ENCODE peak calls at places on chromosomes 6 and 20, in nine cellular contexts. K is mesothelial cell of epicardium, F is nephron progenitor cell, S is IMR-90, H is psoas muscle, P is cardiac fibroblast, R is HepG2, C is HFFc6, U is fibroblast of mammary gland. V is an unnamed sample.

GRCh38 chr20:9323622-9324021 is 190.8 kb upstream of the LAMP5 start:
- DNase-seq in K (no peak), U (no peak), R (peak; percentile 29), H (no peak), S (no peak), C (no peak), P (peak; percentile 20), F (peak; percentile 12), V (peak; percentile 10)

GRCh38 chr6:131894735-131895424 is 56.3 kb downstream of the CCN2 start:
- DNase-seq in R (peak; percentile 99), H (no peak), C (no peak), U (no peak), S (no peak), P (no peak), K (no peak), F (no peak), V (no peak)

GRCh38 chr6:167550936-167551633 is 226.2 kb downstream of the TTLL2 start:
- DNase-seq in H (peak; percentile 85), C (no peak), K (no peak), R (no peak), P (peak; percentile 83), F (no peak), U (no peak), S (no peak), V (no peak)

GRCh38 chr6:113630365-113630737 is 226.8 kb upstream of the MARCKS start:
- DNase-seq in S (peak; percentile 88), K (no peak), P (peak; percentile 79), F (no peak), H (no peak), R (no peak), U (peak; percentile 58), C (no peak), V (no peak)

GRCh38 chr6:14464049-14464448 is 346.5 kb downstream of the CD83 start:
- DNase-seq in R (no peak), C (no peak), K (no peak), F (no peak), U (peak; percentile 54), P (peak; percentile 67), S (no peak), H (no peak), V (no peak)

GRCh38 chr6:143027058-143027457 is 33.6 kb upstream of the AIG1 start:
- DNase-seq in R (peak; percentile 38), K (no peak), U (peak; percentile 45), S (peak; percentile 24), H (peak; percentile 42), F (peak; percentile 20), C (peak; percentile 9), P (peak; percentile 51), V (no peak)

GRCh38 chr6:6747371-6747770 is 158.9 kb downstream of the LY86 start:
- DNase-seq in H (no peak), R (no peak), C (no peak), S (no peak), K (no peak), F (no peak), P (no peak), U (no peak), V (no peak)

GRCh38 chr6:689223-689622 is 3.7 kb downstream of the EXOC2 start:
- DNase-seq in C (no peak), P (no peak), K (no peak), R (no peak), U (no peak), H (no peak), S (no peak), F (no peak), V (no peak)

GRCh38 chr6:33742092-33742491 is 4.6 kb downstream of the IP6K3 start:
- DNase-seq in U (peak; percentile 17), H (no peak), P (no peak), K (no peak), F (no peak), S (no peak), C (no peak), R (no peak), V (no peak)

GRCh38 chr6:122947355-122947754 is 48.7 kb upstream of the CLVS2 start:
- DNase-seq in F (peak; percentile 18), P (peak; percentile 17), U (peak; percentile 26), R (no peak), H (no peak), C (no peak), S (no peak), K (no peak), V (no peak)
- TF ChIP-seq CTCF in F (peak; percentile 54), P (peak; percentile 76), U (peak; percentile 56), R (peak; percentile 45), H (peak; percentile 41), C (peak; percentile 11), S (no peak), K (no peak), V (peak; percentile 62)

GRCh38 chr6:158229823-158230222 is 61.7 kb downstream of the GTF2H5 start:
- DNase-seq in C (no peak), F (no peak), S (no peak), P (no peak), R (no peak), H (no peak), K (no peak), U (no peak), V (no peak)

GRCh38 chr6:158225767-158226166 is 57.6 kb downstream of the GTF2H5 start:
- DNase-seq in U (no peak), R (no peak), P (no peak), H (no peak), C (no peak), S (no peak), F (no peak), K (no peak), V (no peak)

GRCh38 chr6:158223926-158224325 is 55.8 kb downstream of the GTF2H5 start:
- DNase-seq in U (no peak), F (no peak), C (no peak), S (no peak), H (no peak), K (no peak), R (no peak), P (no peak), V (no peak)

GRCh38 chr6:158230967-158231550 is 62.9 kb downstream of the GTF2H5 start:
- DNase-seq in S (no peak), K (no peak), H (no peak), C (no peak), U (no peak), R (no peak), F (no peak), P (no peak), V (no peak)

DNA sequence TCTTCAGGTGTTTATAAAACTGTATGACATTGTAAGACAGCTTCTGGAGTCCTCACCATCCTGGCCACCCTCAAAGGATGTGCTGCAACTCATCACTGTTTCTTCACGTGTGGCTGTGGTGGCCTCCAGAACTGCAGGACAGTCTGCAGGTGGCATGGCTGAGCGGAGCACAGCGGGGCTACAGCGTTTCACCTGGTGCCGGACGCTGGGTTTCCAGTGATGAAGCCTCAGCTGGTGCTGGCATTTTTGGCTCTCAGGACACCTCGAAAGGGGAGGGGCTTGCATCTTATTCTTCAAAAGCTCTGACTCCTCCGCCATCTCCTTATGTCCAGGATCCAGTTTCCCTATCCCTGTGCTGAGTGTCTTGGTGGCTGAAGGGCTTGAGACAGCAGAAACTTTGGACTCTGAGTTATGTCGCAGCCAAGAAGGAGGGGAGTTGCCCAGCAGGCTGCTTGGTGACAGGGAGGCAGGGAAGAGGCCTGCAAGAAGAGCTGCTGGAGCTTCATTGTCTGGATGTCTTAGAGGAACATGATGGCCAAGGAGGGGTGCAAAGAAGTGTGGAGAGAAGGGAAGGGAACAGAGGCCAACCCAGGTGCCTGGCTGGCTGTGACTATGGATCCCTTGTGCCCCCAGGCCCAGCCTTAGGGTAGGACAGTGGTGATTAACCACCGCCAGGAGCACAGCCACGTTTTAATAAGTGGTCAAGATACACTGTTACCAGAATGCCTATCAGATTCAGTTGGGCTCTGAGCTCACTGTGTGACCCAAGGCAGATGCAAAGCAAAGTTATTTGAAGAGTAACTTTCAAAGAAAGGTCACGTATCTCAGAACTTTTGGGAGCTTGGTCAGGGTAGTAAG is 58.7 kb downstream of the GTF2H5 start:
- DNase-seq in S (no peak), U (no peak), P (no peak), K (no peak), H (no peak), R (peak; percentile 37), F (no peak), C (no peak), V (no peak)
- TF ChIP-seq CTCF in S (no peak), U (no peak), P (no peak), K (no peak), H (no peak), R (peak; percentile 73), F (no peak), C (no peak), V (no peak)

DNA sequence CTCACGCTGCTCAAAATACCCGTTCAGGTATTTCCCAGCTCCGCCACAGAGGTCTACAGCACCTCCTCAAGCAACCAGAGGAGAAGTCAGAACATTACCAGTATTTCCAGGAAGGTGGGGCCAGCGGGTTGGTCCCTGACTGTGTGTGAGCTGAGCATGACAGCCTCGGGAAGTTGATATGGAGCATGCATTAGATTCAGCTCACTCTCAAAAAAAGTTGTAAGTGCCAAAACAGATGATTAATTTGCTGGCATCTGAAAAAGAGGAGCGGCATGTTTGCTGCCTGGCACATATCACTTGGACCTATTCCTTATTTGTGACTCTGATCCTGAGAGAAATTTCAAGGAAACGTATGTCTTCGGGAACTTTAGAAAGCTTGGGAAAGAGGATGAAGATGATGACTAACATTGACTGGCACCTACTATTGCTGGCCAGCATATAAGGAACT is 32.3 kb downstream of the ELOVL2 start:
- DNase-seq in K (no peak), F (peak; percentile 9), H (no peak), R (peak; percentile 80), S (no peak), U (peak; percentile 71), P (peak; percentile 76), C (no peak), V (no peak)
- TF ChIP-seq CTCF in K (no peak), F (no peak), H (no peak), R (peak; percentile 45), S (no peak), U (no peak), P (no peak), C (no peak), V (no peak)

GRCh38 chr20:62832951-62833391 is 16.1 kb downstream of the COL9A3 start:
- DNase-seq in H (no peak), P (no peak), R (no peak), U (no peak), K (peak; percentile 13), F (no peak), S (no peak), C (no peak), V (no peak)

GRCh38 chr20:62831361-62831788 is 14.5 kb downstream of the COL9A3 start:
- DNase-seq in U (no peak), R (no peak), F (no peak), H (no peak), K (no peak), C (no peak), S (no peak), P (no peak), V (no peak)

GRCh38 chr20:62830821-62831220 is 14.0 kb downstream of the COL9A3 start:
- DNase-seq in P (no peak), H (no peak), C (no peak), S (no peak), U (no peak), F (no peak), K (no peak), R (no peak), V (no peak)

GRCh38 chr20:62831854-62832211 is 15.0 kb downstream of the COL9A3 start:
- DNase-seq in H (no peak), S (no peak), P (no peak), C (no peak), U (no peak), K (no peak), R (peak; percentile 65), F (no peak), V (no peak)

GRCh38 chr20:62832212-62832922 is 15.5 kb downstream of the COL9A3 start:
- DNase-seq in K (no peak), F (no peak), U (no peak), P (no peak), H (no peak), R (no peak), S (no peak), C (no peak), V (no peak)
- TF ChIP-seq CTCF in K (no peak), F (no peak), U (no peak), P (no peak), H (no peak), R (no peak), S (no peak), C (no peak), V (no peak)